ENCODE peak calls at places on chromosomes 11 and 22, in five cellular contexts. R is breast epithelium, X is HCT116, M is endothelial cell of umbilical vein, F is sigmoid colon. K is an unnamed sample.

GRCh38 chr11:89604281-89604680 is 105.8 kb upstream of the TRIM77 start:
- DNase-seq in R (no peak), X (no peak), M (no peak), F (no peak), K (no peak)

GRCh38 chr11:1487091-1487850 is 692 bp upstream of the MOB2 start:
- DNase-seq in R (no peak), X (no peak), M (no peak), F (peak; percentile 74), K (no peak)

GRCh38 chr11:61880454-61880853 is 10.9 kb downstream of the FADS3 start:
- DNase-seq in R (no peak), X (no peak), M (no peak), F (no peak), K (no peak)

GRCh38 chr11:75853971-75854370 is 39.0 kb downstream of the UVRAG start:
- DNase-seq in R (no peak), X (no peak), M (no peak), F (no peak), K (no peak)

GRCh38 chr11:127521413-127521812 is 520.8 kb upstream of the KIRREL3 start:
- DNase-seq in R (no peak), X (no peak), M (no peak), F (no peak), K (no peak)

GRCh38 chr11:102878595-102878994 is 3.8 kb upstream of the MMP12 start:
- DNase-seq in R (no peak), X (no peak), M (no peak), F (no peak), K (no peak)

GRCh38 chr22:27335102-27335660 is 466.4 kb downstream of the MN1 start:
- DNase-seq in R (no peak), X (no peak), M (no peak), F (no peak), K (no peak)

GRCh38 chr11:132032555-132032954 is 662.1 kb downstream of the NTM start:
- DNase-seq in R (no peak), X (no peak), M (no peak), F (no peak), K (no peak)

GRCh38 chr11:46347637-46348311 is 511 bp downstream of the DGKZ start:
- DNase-seq in R (no peak), X (no peak), M (no peak), F (peak; percentile 77), K (no peak)

GRCh38 chr11:14454861-14455632 is 44.6 kb downstream of the COPB1 start:
- DNase-seq in R (no peak), X (no peak), M (peak; percentile 68), F (no peak), K (no peak)

GRCh38 chr22:46149493-46149997 is 781 bp upstream of the PPARA start:
- DNase-seq in R (no peak), X (no peak), M (peak; percentile 8), F (peak; percentile 84), K (peak; percentile 75)

GRCh38 chr11:17129003-17129402 is 51.5 kb upstream of the RPS13 start:
- DNase-seq in R (no peak), X (no peak), M (no peak), F (no peak), K (no peak)

GRCh38 chr11:132318421-132319157 is 948.2 kb downstream of the NTM start:
- DNase-seq in R (no peak), X (no peak), M (no peak), F (no peak), K (no peak)

GRCh38 chr11:30406978-30407762 is 84.3 kb downstream of the ARL14EP start:
- DNase-seq in R (no peak), X (no peak), M (no peak), F (no peak), K (no peak)

GRCh38 chr11:100639140-100639539 is 47.9 kb upstream of the ARHGAP42 start:
- DNase-seq in R (no peak), X (no peak), M (peak; percentile 71), F (no peak), K (peak; percentile 31)

GRCh38 chr22:19579880-19580279 is 55.7 kb upstream of the CLDN5 start:
- DNase-seq in R (peak; percentile 24), X (no peak), M (peak; percentile 92), F (peak; percentile 74), K (no peak)

GRCh38 chr22:27603823-27604190 is 197.7 kb downstream of the MN1 start:
- DNase-seq in R (no peak), X (no peak), M (peak; percentile 69), F (no peak), K (no peak)

GRCh38 chr11:89491141-89491690 is at the start of gene NOX4:
- DNase-seq in R (no peak), X (no peak), M (peak; percentile 89), F (peak; percentile 64), K (peak; percentile 30)

GRCh38 chr22:32410459-32410858 is 1.6 kb downstream of the RTCB start:
- DNase-seq in R (no peak), X (no peak), M (no peak), F (no peak), K (no peak)

GRCh38 chr11:16382638-16383380 is 26.5 kb upstream of the SOX6 start:
- DNase-seq in R (no peak), X (no peak), M (no peak), F (no peak), K (no peak)

GRCh38 chr11:68297812-68298658 is 14.4 kb upstream of the LRP5 start:
- DNase-seq in R (peak; percentile 53), X (peak; percentile 52), M (peak; percentile 74), F (peak; percentile 86), K (peak; percentile 87)

GRCh38 chr11:120827820-120828219 is 196.1 kb upstream of the TBCEL start:
- DNase-seq in R (no peak), X (no peak), M (no peak), F (no peak), K (no peak)

GRCh38 chr11:70182266-70182665 is 20.8 kb upstream of the FADD start:
- DNase-seq in R (no peak), X (no peak), M (no peak), F (no peak), K (no peak)

GRCh38 chr11:94553938-94554337 is 10.2 kb downstream of the FUT4 start:
- DNase-seq in R (no peak), X (no peak), M (no peak), F (no peak), K (peak; percentile 36)

DNA sequence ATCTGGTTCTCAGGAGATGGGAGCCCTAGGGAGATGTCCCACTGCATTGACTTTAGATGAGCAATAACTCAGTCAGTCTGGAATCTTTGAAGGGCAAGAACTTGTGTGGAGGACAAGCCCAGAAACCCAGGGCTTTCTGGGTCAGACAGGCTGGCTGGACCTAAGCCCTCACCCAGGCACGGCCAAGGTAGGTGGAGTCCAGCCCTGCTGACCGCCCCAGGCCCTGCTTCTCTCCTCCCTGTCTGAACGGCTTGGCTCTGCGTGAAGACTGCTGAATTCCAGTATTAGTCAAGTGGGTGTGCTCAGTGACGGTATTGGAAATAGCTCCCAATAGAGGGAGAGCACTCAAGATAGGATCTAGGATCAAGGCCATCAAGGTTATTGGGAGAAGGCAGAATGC is 6.1 kb downstream of the CXCR5 start:
- DNase-seq in R (peak; percentile 79), X (no peak), M (no peak), F (no peak), K (no peak)
- TF ChIP-seq POLR2AphosphoS5 in R (no peak), X (no peak), M (no peak), F (peak; percentile 62), K (peak; percentile 37)

GRCh38 chr11:115222863-115223530 is 281.2 kb downstream of the CADM1 start:
- DNase-seq in R (no peak), X (no peak), M (no peak), F (no peak), K (no peak)
- H3K4me1 ChIP-seq in R (no peaks in the 10 kb centered on the region), X (no peaks in the 10 kb centered on the region), M (peaks cover 5% of the 10 kb centered on the region), F (peaks cover 12% of the 10 kb centered on the region), K (no peaks in the 10 kb centered on the region)

GRCh38 chr11:98564881-98565280 is 455.9 kb upstream of the CNTN5 start:
- DNase-seq in R (no peak), X (no peak), M (no peak), F (no peak), K (no peak)
- H3K9me3 ChIP-seq in R (no peaks in the 10 kb centered on the region), X (peaks cover 28% of the 10 kb centered on the region), M (peaks cover 4% of the 10 kb centered on the region), F (no peaks in the 10 kb centered on the region), K (no peaks in the 10 kb centered on the region)

DNA sequence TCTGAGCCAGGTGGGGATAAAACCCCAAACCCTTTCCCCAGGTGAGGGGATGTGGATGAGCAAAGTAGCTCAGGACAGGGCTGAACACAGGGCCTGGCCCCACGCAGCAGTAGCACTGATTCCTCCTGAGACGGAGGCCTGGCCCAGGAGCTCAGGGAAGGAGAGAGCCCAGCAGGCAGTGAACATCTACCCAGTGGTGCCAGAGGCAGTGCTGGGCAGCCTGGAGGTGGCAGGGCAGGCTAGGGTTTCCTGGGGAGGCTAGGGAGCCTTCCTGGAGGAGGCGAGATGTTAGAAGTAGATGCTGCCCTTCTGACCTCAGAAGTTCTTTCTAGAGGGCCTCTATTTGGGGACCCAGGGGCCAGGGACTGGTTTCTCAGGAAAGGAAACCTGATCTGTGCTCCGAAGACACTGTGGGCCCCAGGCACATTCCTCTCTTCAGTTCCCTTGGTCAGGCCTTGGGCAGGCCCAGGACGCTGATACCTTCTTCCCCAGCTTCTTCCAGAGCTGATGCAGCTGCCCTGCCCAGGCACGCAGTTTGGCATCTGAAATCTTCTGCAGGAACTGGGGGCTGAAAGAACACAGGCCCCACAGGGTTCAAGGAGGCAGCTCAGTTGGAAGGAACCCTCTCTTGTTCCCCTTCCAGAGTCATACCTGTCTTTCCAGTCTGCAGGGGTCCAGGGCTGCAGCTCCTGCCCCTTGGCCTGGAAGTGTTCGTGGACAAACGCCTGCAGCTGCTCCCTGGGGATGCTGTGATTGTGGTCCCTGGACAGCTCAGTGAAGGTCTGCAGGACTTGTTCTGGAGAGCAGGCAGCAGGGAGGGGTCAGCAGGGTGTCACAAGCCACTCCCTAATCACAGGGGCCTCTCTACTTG is 16.8 kb downstream of the TREH start:
- DNase-seq in R (no peak), X (no peak), M (no peak), F (no peak), K (no peak)
- TF ChIP-seq POLR2AphosphoS5 in R (no peak), X (no peak), M (peak; percentile 32), F (no peak), K (no peak)

GRCh38 chr11:63870351-63871197 is 31.7 kb downstream of the MARK2 start:
- DNase-seq in R (no peak), X (no peak), M (no peak), F (no peak), K (no peak)
- H3K4me1 ChIP-seq in R (peaks cover 15% of the 10 kb centered on the region), X (peaks cover 26% of the 10 kb centered on the region), M (peaks cover 17% of the 10 kb centered on the region), F (peaks cover 92% of the 10 kb centered on the region), K (peaks cover 100% of the 10 kb centered on the region)

DNA sequence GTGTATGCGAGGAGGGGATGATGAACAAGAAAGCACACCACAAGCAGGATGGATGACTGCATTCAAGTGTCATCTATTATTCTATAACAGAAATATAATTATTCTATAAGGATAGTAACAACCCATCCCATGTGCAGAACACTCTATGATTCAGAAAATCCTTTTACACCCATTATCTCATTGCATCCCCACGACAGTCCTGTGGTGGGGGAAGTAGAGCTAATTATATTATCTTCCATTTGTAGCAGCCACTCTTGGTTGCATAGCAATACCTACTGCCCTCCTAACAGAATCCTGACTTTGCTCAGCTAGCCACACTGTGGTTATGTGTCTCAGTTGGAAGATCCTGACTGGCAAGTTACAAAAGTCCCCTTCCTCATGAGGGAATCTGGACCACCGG is 406.5 kb upstream of the NARS2 start:
- DNase-seq in R (no peak), X (no peak), M (no peak), F (no peak), K (no peak)
- H3K9me3 ChIP-seq in R (no peaks in the 10 kb centered on the region), X (no peaks in the 10 kb centered on the region), M (no peaks in the 10 kb centered on the region), F (no peaks in the 10 kb centered on the region), K (no peaks in the 10 kb centered on the region)